ENCODE peak calls at places on chromosome 19, in seven cellular contexts. R is HCT116, K is K562, T is H1, C is SK-N-SH, Z is HepG2, N is GM12878. O is an unnamed sample.

GRCh38 chr19:57800696-57801095 is 14.0 kb downstream of the ZNF552 start:
- DNase-seq in R (no peak), K (no peak), T (no peak), C (no peak), Z (no peak), N (no peak), O (no peak)

GRCh38 chr19:48918801-48919247 is 14.7 kb upstream of the DHDH start:
- DNase-seq in R (no peak), K (peak), T (peak), C (peak), Z (no peak), N (no peak), O (no peak)

GRCh38 chr19:46975011-46975917 is 44.4 kb upstream of the NPAS1 start:
- DNase-seq in R (no peak), K (no peak), T (no peak), C (no peak), Z (no peak), N (no peak), O (no peak)

GRCh38 chr19:55370305-55370988 is at the start of gene IL11:
- DNase-seq in R (no peak), K (no peak), T (no peak), C (no peak), Z (no peak), N (no peak), O (no peak)

GRCh38 chr19:30225615-30226463 is 146.3 kb upstream of the ZNF536 start:
- DNase-seq in R (no peak), K (no peak), T (no peak), C (peak), Z (no peak), N (no peak), O (no peak)

GRCh38 chr19:47032171-47032811 is 12.7 kb downstream of the NPAS1 start:
- DNase-seq in R (peak), K (peak), T (peak), C (peak), Z (no peak), N (no peak), O (peak)

GRCh38 chr19:801030-801860 is 4.0 kb downstream of the PTBP1 start:
- DNase-seq in R (no peak), K (peak), T (no peak), C (peak), Z (no peak), N (no peak), O (no peak)

GRCh38 chr19:11268783-11269267 is 6.5 kb upstream of the DOCK6 start:
- DNase-seq in R (no peak), K (peak), T (no peak), C (peak), Z (peak), N (no peak), O (no peak)

GRCh38 chr19:16193466-16193865 is 4.2 kb upstream of the AP1M1 start:
- DNase-seq in R (no peak), K (no peak), T (no peak), C (no peak), Z (no peak), N (no peak), O (no peak)

GRCh38 chr19:29540128-29540527 is 14.3 kb downstream of the VSTM2B start:
- DNase-seq in R (no peak), K (no peak), T (no peak), C (no peak), Z (no peak), N (no peak), O (no peak)

GRCh38 chr19:10915511-10916091 is 12.8 kb downstream of the YIPF2 start:
- DNase-seq in R (no peak), K (no peak), T (no peak), C (peak), Z (no peak), N (no peak), O (no peak)

GRCh38 chr19:14821958-14822357 is 13.0 kb downstream of the OR7A5 start:
- DNase-seq in R (no peak), K (no peak), T (no peak), C (no peak), Z (no peak), N (no peak), O (no peak)

GRCh38 chr19:28727133-28727834 is 485.7 kb downstream of the UQCRFS1 start:
- DNase-seq in R (no peak), K (peak), T (peak), C (peak), Z (no peak), N (no peak), O (no peak)

GRCh38 chr19:47742636-47743035 is 2.7 kb upstream of the NOP53 start:
- DNase-seq in R (no peak), K (no peak), T (no peak), C (no peak), Z (no peak), N (no peak), O (no peak)

GRCh38 chr19:10191347-10191746 is 3.4 kb downstream of the DNMT1 start:
- DNase-seq in R (no peak), K (no peak), T (no peak), C (no peak), Z (peak), N (no peak), O (peak)

GRCh38 chr19:15511671-15512424 is 3.5 kb downstream of the CYP4F22 start:
- DNase-seq in R (no peak), K (no peak), T (no peak), C (no peak), Z (no peak), N (no peak), O (no peak)

GRCh38 chr19:42316223-42317211 is 3.4 kb downstream of the TMEM145 start:
- DNase-seq in R (no peak), K (no peak), T (no peak), C (peak), Z (peak), N (peak), O (no peak)

GRCh38 chr19:6238256-6238642 is 41.5 kb downstream of the MLLT1 start:
- DNase-seq in R (no peak), K (peak), T (no peak), C (peak), Z (no peak), N (no peak), O (no peak)

GRCh38 chr19:4229179-4229931 is at the start of gene EBI3:
- DNase-seq in R (no peak), K (peak), T (no peak), C (no peak), Z (no peak), N (peak), O (no peak)
- TF ChIP-seq JUND in R (no peak), K (no peak), T (no peak), C (no peak), Z (no peak), N (peak), O (no peak)

GRCh38 chr19:44682807-44683206 is 11.5 kb downstream of the CEACAM19 start:
- DNase-seq in R (no peak), K (no peak), T (no peak), C (no peak), Z (no peak), N (no peak), O (no peak)
- TF ChIP-seq JUND in R (no peak), K (no peak), T (no peak), C (no peak), Z (no peak), N (no peak), O (no peak)

DNA sequence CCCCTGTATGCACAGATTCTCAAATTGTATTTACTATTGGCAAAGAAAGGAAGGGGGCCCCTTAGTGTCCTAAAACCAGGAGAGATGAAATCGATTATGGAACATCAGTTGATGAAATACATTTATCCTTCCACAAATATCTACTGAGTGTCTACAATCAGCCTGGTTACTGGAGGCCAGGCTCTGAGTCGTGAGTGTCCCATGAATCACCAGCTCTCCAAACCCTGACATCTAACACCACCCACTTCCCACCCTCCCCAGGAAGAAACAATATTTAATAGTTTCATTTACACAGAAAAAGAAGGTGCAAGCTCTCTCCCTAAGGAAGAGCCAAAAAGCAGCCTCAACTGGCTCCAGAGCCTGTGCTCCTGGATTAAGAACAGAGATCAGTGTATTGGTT is 25.2 kb downstream of the KCTD15 start:
- DNase-seq in R (no peak), K (no peak), T (peak), C (no peak), Z (no peak), N (no peak), O (no peak)
- TF ChIP-seq JUND in R (no peak), K (no peak), T (no peak), C (no peak), Z (no peak), N (no peak), O (no peak)

GRCh38 chr19:3519126-3519525 is 13.0 kb downstream of the FZR1 start:
- DNase-seq in R (no peak), K (no peak), T (no peak), C (no peak), Z (no peak), N (no peak), O (no peak)
- TF ChIP-seq JUND in R (no peak), K (no peak), T (no peak), C (no peak), Z (no peak), N (no peak), O (no peak)

GRCh38 chr19:50911206-50912101 is at the start of gene KLK4:
- DNase-seq in R (no peak), K (no peak), T (no peak), C (no peak), Z (no peak), N (no peak), O (no peak)

GRCh38 chr19:50908311-50908710 is 2.9 kb downstream of the KLK4 start:
- DNase-seq in R (no peak), K (no peak), T (no peak), C (no peak), Z (no peak), N (no peak), O (no peak)

GRCh38 chr19:50910722-50911121 is 473 bp downstream of the KLK4 start:
- DNase-seq in R (no peak), K (no peak), T (no peak), C (no peak), Z (no peak), N (no peak), O (no peak)

GRCh38 chr19:50912102-50912599 is 956 bp upstream of the KLK4 start:
- DNase-seq in R (no peak), K (no peak), T (peak), C (no peak), Z (no peak), N (no peak), O (no peak)

GRCh38 chr19:50909240-50910070 is 1.7 kb downstream of the KLK4 start:
- DNase-seq in R (peak), K (peak), T (peak), C (peak), Z (peak), N (no peak), O (peak)
- TF ChIP-seq JUND in R (no peak), K (no peak), T (no peak), C (no peak), Z (no peak), N (no peak), O (no peak)

GRCh38 chr19:18023596-18024212 is 15.7 kb downstream of the ARRDC2 start:
- DNase-seq in R (no peak), K (peak), T (no peak), C (no peak), Z (no peak), N (no peak), O (no peak)
- TF ChIP-seq JUND in R (no peak), K (no peak), T (no peak), C (no peak), Z (no peak), N (no peak), O (no peak)

GRCh38 chr19:39070888-39071287 is 13.3 kb upstream of the ACP7 start:
- DNase-seq in R (no peak), K (no peak), T (no peak), C (no peak), Z (no peak), N (no peak), O (no peak)
- TF ChIP-seq JUND in R (no peak), K (no peak), T (no peak), C (no peak), Z (no peak), N (no peak), O (no peak)

GRCh38 chr19:35793381-35794165 is 18.2 kb downstream of the ARHGAP33 start:
- DNase-seq in R (no peak), K (no peak), T (no peak), C (no peak), Z (no peak), N (no peak), O (no peak)
- TF ChIP-seq JUND in R (no peak), K (peak), T (no peak), C (no peak), Z (no peak), N (no peak), O (no peak)

DNA sequence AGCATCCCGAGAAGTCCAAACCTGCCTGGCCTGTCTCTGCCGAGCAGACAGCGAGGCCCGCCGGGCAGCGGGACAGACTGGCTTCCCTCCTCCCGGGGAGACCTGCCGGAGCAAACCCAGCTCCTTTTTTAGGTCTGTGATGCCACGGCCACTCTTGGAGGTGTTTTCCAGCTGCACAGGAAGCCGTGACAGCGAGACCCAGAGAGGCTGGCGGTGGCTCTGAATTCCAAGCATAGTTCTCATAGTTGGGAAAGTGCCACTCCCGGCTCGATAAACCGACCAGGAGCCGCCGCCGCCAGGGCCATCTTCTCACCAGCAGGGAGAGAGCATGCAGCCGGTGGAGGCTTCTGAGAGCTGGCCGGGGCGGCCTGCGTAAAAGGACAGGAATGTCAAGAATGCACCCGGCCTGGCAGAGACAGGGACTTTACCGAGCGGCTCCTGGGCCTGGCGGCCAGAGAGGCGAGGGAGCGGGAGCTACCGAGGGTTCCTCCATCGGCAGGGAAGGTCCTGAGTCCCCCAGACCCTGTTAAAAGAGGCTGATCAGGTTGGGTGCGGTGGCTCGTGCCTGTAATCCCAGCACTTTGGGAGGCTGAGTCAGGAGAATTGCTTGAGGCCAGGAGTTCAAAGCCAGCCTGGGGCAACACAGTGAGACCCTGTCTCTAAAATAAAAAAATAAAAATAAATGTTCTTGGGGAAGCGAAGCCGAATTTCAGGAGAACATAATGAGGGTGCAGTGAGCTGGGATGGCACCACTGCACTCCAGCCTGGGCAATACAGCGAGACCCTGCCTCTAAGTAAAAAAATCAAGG is 64.9 kb downstream of the GADD45B start:
- DNase-seq in R (peak), K (no peak), T (peak), C (no peak), Z (peak), N (no peak), O (peak)
- TF ChIP-seq JUND in R (peak), K (no peak), T (peak), C (peak), Z (peak), N (no peak), O (peak)